ENCODE peak calls at places on chromosomes 13 and 19, in six cellular contexts. S, V, N, H, D and R are unnamed samples.

GRCh38 chr13:20848203-20848602 is 54.3 kb downstream of the XPO4 start:
- DNase-seq in S (no peak), V (no peak), N (no peak), H (no peak), D (no peak), R (no peak)

GRCh38 chr19:18603255-18603957 is 3.2 kb downstream of the CRLF1 start:
- DNase-seq in S (no peak), V (peak; percentile 29), N (no peak), H (no peak), D (no peak), R (peak; percentile 27)

GRCh38 chr13:66210677-66211076 is 1019.5 kb downstream of the PCDH9 start:
- DNase-seq in S (peak; percentile 51), V (peak; percentile 94), N (no peak), H (no peak), D (no peak), R (peak; percentile 72)

GRCh38 chr13:22848539-22849052 is 332.2 kb upstream of the SGCG start:
- DNase-seq in S (no peak), V (no peak), N (no peak), H (no peak), D (no peak), R (no peak)

GRCh38 chr13:36758345-36758744 is 60.7 kb upstream of the RFXAP start:
- DNase-seq in S (no peak), V (no peak), N (no peak), H (no peak), D (no peak), R (no peak)

GRCh38 chr19:28358604-28359003 is 854.3 kb downstream of the UQCRFS1 start:
- DNase-seq in S (no peak), V (no peak), N (no peak), H (no peak), D (no peak), R (no peak)

GRCh38 chr19:3931041-3931440 is 1.8 kb upstream of the NMRK2 start:
- DNase-seq in S (no peak), V (no peak), N (no peak), H (no peak), D (no peak), R (no peak)

GRCh38 chr13:32047088-32047487 is 15.5 kb downstream of the FRY start:
- DNase-seq in S (no peak), V (no peak), N (no peak), H (no peak), D (no peak), R (no peak)

GRCh38 chr13:58884353-58884752 is 1252.8 kb downstream of the PCDH17 start:
- DNase-seq in S (no peak), V (no peak), N (no peak), H (no peak), D (no peak), R (no peak)